ENCODE peak calls at places on chromosomes 11 and 22, in nine cellular contexts. One of them, this sample, is unnamed. For H3K36me3 and H3K27me3, the result is how much of the 10 kb centered on the place peaks cover.

GRCh38 chr11:125457814-125458343 is 38.2 kb downstream of the FEZ1 start:
- DNase-seq in BE2C: no peak
- DNase-seq in PC-3: no peak
- DNase-seq in adipocyte: peak
- DNase-seq in hepatocyte: peak
- DNase-seq in brain microvascular endothelial cell: peak
- DNase-seq in colonic mucosa: peak
- DNase-seq in HAP-1: peak
- DNase-seq in naive thymus-derived CD4-positive, alpha-beta T cell: no peak
- DNase-seq in this sample: peak

GRCh38 chr22:31337178-31337577 is 9.0 kb downstream of the PATZ1 start:
- DNase-seq in naive thymus-derived CD4-positive, alpha-beta T cell: no peak
- DNase-seq in HAP-1: no peak
- DNase-seq in brain microvascular endothelial cell: no peak
- DNase-seq in colonic mucosa: no peak
- DNase-seq in hepatocyte: peak
- DNase-seq in BE2C: no peak
- DNase-seq in adipocyte: no peak
- DNase-seq in PC-3: peak
- DNase-seq in this sample: no peak

GRCh38 chr22:40714514-40714966 is 35.3 kb downstream of the MCHR1 start:
- DNase-seq in BE2C: no peak
- DNase-seq in brain microvascular endothelial cell: peak
- DNase-seq in colonic mucosa: no peak
- DNase-seq in adipocyte: peak
- DNase-seq in PC-3: peak
- DNase-seq in naive thymus-derived CD4-positive, alpha-beta T cell: no peak
- DNase-seq in HAP-1: peak
- DNase-seq in hepatocyte: peak
- DNase-seq in this sample: peak

GRCh38 chr11:4134844-4135243 is 40.2 kb downstream of the RRM1 start:
- DNase-seq in BE2C: no peak
- DNase-seq in HAP-1: no peak
- DNase-seq in adipocyte: peak
- DNase-seq in hepatocyte: no peak
- DNase-seq in PC-3: peak
- DNase-seq in brain microvascular endothelial cell: peak
- DNase-seq in naive thymus-derived CD4-positive, alpha-beta T cell: no peak
- DNase-seq in colonic mucosa: no peak
- DNase-seq in this sample: no peak

GRCh38 chr22:46064236-46064965 is 85.9 kb upstream of the PPARA start:
- DNase-seq in PC-3: peak
- DNase-seq in hepatocyte: no peak
- DNase-seq in brain microvascular endothelial cell: no peak
- DNase-seq in naive thymus-derived CD4-positive, alpha-beta T cell: no peak
- DNase-seq in HAP-1: peak
- DNase-seq in colonic mucosa: no peak
- DNase-seq in adipocyte: no peak
- DNase-seq in BE2C: peak
- DNase-seq in this sample: no peak

GRCh38 chr11:119615879-119616190 is 113.2 kb downstream of the NECTIN1 start:
- DNase-seq in colonic mucosa: no peak
- DNase-seq in hepatocyte: no peak
- DNase-seq in HAP-1: no peak
- DNase-seq in PC-3: no peak
- DNase-seq in adipocyte: no peak
- DNase-seq in brain microvascular endothelial cell: no peak
- DNase-seq in BE2C: no peak
- DNase-seq in naive thymus-derived CD4-positive, alpha-beta T cell: no peak
- DNase-seq in this sample: no peak

GRCh38 chr22:35959121-35959800 is 69.4 kb downstream of the RBFOX2 start:
- DNase-seq in BE2C: peak
- DNase-seq in HAP-1: no peak
- DNase-seq in colonic mucosa: no peak
- DNase-seq in adipocyte: no peak
- DNase-seq in brain microvascular endothelial cell: no peak
- DNase-seq in PC-3: no peak
- DNase-seq in hepatocyte: no peak
- DNase-seq in naive thymus-derived CD4-positive, alpha-beta T cell: no peak
- DNase-seq in this sample: no peak

GRCh38 chr11:65058012-65058411 is 341 bp downstream of the NAALADL1 start:
- DNase-seq in PC-3: no peak
- DNase-seq in HAP-1: no peak
- DNase-seq in brain microvascular endothelial cell: no peak
- DNase-seq in colonic mucosa: no peak
- DNase-seq in naive thymus-derived CD4-positive, alpha-beta T cell: no peak
- DNase-seq in adipocyte: no peak
- DNase-seq in BE2C: no peak
- DNase-seq in hepatocyte: no peak
- DNase-seq in this sample: no peak

GRCh38 chr11:134248910-134249480 is 4.2 kb downstream of the THYN1 start:
- DNase-seq in BE2C: no peak
- DNase-seq in adipocyte: no peak
- DNase-seq in PC-3: no peak
- DNase-seq in HAP-1: no peak
- DNase-seq in brain microvascular endothelial cell: no peak
- DNase-seq in hepatocyte: no peak
- DNase-seq in colonic mucosa: no peak
- DNase-seq in naive thymus-derived CD4-positive, alpha-beta T cell: no peak
- DNase-seq in this sample: no peak

GRCh38 chr22:39984006-39984405 is 10.7 kb upstream of the FAM83F start:
- DNase-seq in adipocyte: no peak
- DNase-seq in hepatocyte: no peak
- DNase-seq in BE2C: no peak
- DNase-seq in PC-3: no peak
- DNase-seq in colonic mucosa: no peak
- DNase-seq in naive thymus-derived CD4-positive, alpha-beta T cell: no peak
- DNase-seq in brain microvascular endothelial cell: peak
- DNase-seq in HAP-1: no peak
- DNase-seq in this sample: no peak

GRCh38 chr11:69272961-69273461 is 20.9 kb upstream of the MYEOV start:
- DNase-seq in hepatocyte: no peak
- DNase-seq in adipocyte: no peak
- DNase-seq in HAP-1: no peak
- DNase-seq in PC-3: no peak
- DNase-seq in colonic mucosa: no peak
- DNase-seq in naive thymus-derived CD4-positive, alpha-beta T cell: no peak
- DNase-seq in BE2C: no peak
- DNase-seq in brain microvascular endothelial cell: no peak
- DNase-seq in this sample: no peak

GRCh38 chr11:48063424-48063978 is 83.1 kb downstream of the PTPRJ start:
- DNase-seq in naive thymus-derived CD4-positive, alpha-beta T cell: no peak
- DNase-seq in HAP-1: no peak
- DNase-seq in PC-3: peak
- DNase-seq in hepatocyte: peak
- DNase-seq in colonic mucosa: no peak
- DNase-seq in brain microvascular endothelial cell: peak
- DNase-seq in BE2C: no peak
- DNase-seq in adipocyte: peak
- DNase-seq in this sample: no peak

GRCh38 chr11:126352934-126353801 is 2.3 kb upstream of the ST3GAL4 start:
- DNase-seq in BE2C: no peak
- DNase-seq in naive thymus-derived CD4-positive, alpha-beta T cell: no peak
- DNase-seq in brain microvascular endothelial cell: peak
- DNase-seq in PC-3: peak
- DNase-seq in HAP-1: peak
- DNase-seq in adipocyte: peak
- DNase-seq in hepatocyte: no peak
- DNase-seq in colonic mucosa: no peak
- DNase-seq in this sample: peak

GRCh38 chr11:61963282-61964057 is 4.0 kb downstream of the FTH1 start:
- DNase-seq in colonic mucosa: no peak
- DNase-seq in HAP-1: no peak
- DNase-seq in naive thymus-derived CD4-positive, alpha-beta T cell: peak
- DNase-seq in PC-3: peak
- DNase-seq in adipocyte: peak
- DNase-seq in BE2C: no peak
- DNase-seq in brain microvascular endothelial cell: no peak
- DNase-seq in hepatocyte: no peak
- DNase-seq in this sample: no peak

GRCh38 chr22:28030442-28030841 is 111.4 kb upstream of the PITPNB start:
- DNase-seq in colonic mucosa: no peak
- DNase-seq in adipocyte: no peak
- DNase-seq in brain microvascular endothelial cell: no peak
- DNase-seq in PC-3: no peak
- DNase-seq in BE2C: no peak
- DNase-seq in naive thymus-derived CD4-positive, alpha-beta T cell: no peak
- DNase-seq in hepatocyte: no peak
- DNase-seq in HAP-1: no peak
- DNase-seq in this sample: no peak

GRCh38 chr11:65291613-65292012 is 23.1 kb upstream of the CDC42EP2 start:
- DNase-seq in colonic mucosa: no peak
- DNase-seq in hepatocyte: peak
- DNase-seq in BE2C: no peak
- DNase-seq in naive thymus-derived CD4-positive, alpha-beta T cell: no peak
- DNase-seq in HAP-1: no peak
- DNase-seq in brain microvascular endothelial cell: peak
- DNase-seq in PC-3: peak
- DNase-seq in adipocyte: peak
- DNase-seq in this sample: no peak

GRCh38 chr11:133070790-133071189 is 461.5 kb downstream of the OPCML start:
- DNase-seq in brain microvascular endothelial cell: no peak
- DNase-seq in PC-3: no peak
- DNase-seq in HAP-1: no peak
- DNase-seq in naive thymus-derived CD4-positive, alpha-beta T cell: no peak
- DNase-seq in hepatocyte: no peak
- DNase-seq in BE2C: no peak
- DNase-seq in adipocyte: no peak
- DNase-seq in colonic mucosa: no peak
- DNase-seq in this sample: peak

GRCh38 chr11:66688561-66689534 is 11.2 kb upstream of the RBM4B start:
- DNase-seq in naive thymus-derived CD4-positive, alpha-beta T cell: no peak
- DNase-seq in hepatocyte: no peak
- DNase-seq in brain microvascular endothelial cell: no peak
- DNase-seq in PC-3: no peak
- DNase-seq in BE2C: no peak
- DNase-seq in adipocyte: no peak
- DNase-seq in colonic mucosa: no peak
- DNase-seq in HAP-1: no peak
- DNase-seq in this sample: peak

GRCh38 chr11:66686801-66687750 is 9.4 kb upstream of the RBM4B start:
- DNase-seq in brain microvascular endothelial cell: no peak
- DNase-seq in HAP-1: no peak
- DNase-seq in BE2C: no peak
- DNase-seq in adipocyte: no peak
- DNase-seq in hepatocyte: no peak
- DNase-seq in naive thymus-derived CD4-positive, alpha-beta T cell: no peak
- DNase-seq in PC-3: no peak
- DNase-seq in colonic mucosa: no peak
- DNase-seq in this sample: peak

GRCh38 chr11:66686100-66686785 is 8.6 kb upstream of the RBM4B start:
- DNase-seq in hepatocyte: no peak
- DNase-seq in brain microvascular endothelial cell: no peak
- DNase-seq in BE2C: no peak
- DNase-seq in HAP-1: no peak
- DNase-seq in colonic mucosa: no peak
- DNase-seq in adipocyte: peak
- DNase-seq in PC-3: no peak
- DNase-seq in naive thymus-derived CD4-positive, alpha-beta T cell: no peak
- DNase-seq in this sample: peak

GRCh38 chr11:66689661-66690590 is 12.2 kb upstream of the RBM4B start:
- DNase-seq in hepatocyte: no peak
- DNase-seq in colonic mucosa: no peak
- DNase-seq in HAP-1: no peak
- DNase-seq in BE2C: no peak
- DNase-seq in naive thymus-derived CD4-positive, alpha-beta T cell: no peak
- DNase-seq in brain microvascular endothelial cell: no peak
- DNase-seq in adipocyte: no peak
- DNase-seq in PC-3: no peak
- DNase-seq in this sample: peak

DNA sequence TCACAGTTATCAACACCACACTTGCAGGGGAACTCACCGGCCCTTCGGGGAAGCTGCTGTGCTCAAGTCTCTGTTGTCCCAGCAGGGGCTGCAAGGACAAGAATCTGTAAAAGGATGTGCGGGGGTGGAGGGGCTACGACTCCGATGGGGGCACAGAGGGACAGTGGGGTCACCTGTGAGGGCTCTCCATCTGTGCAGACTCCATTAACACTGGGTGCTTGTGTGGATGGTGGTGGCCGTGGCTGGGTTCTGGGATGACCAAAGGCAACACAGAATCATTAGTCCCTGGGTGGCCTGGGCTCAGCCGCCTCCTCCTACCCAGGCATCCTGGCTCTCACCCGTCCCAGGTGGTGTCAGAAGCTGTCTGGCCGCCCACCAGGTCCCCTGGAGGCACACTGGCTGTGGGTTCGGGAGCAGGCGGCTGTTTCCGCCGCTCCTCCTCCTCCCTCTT is 10.2 kb upstream of the RBM4B start:
- DNase-seq in PC-3: no peak
- DNase-seq in adipocyte: no peak
- DNase-seq in HAP-1: no peak
- DNase-seq in brain microvascular endothelial cell: no peak
- DNase-seq in colonic mucosa: no peak
- DNase-seq in BE2C: no peak
- DNase-seq in hepatocyte: no peak
- DNase-seq in naive thymus-derived CD4-positive, alpha-beta T cell: no peak
- DNase-seq in this sample: peak
- H3K36me3 ChIP-seq in PC-3: under half
- H3K36me3 ChIP-seq in adipocyte: under half
- H3K36me3 ChIP-seq in HAP-1: half or more
- H3K36me3 ChIP-seq in brain microvascular endothelial cell: under half
- H3K36me3 ChIP-seq in colonic mucosa: under half
- H3K36me3 ChIP-seq in BE2C: half or more
- H3K36me3 ChIP-seq in hepatocyte: under half
- H3K36me3 ChIP-seq in naive thymus-derived CD4-positive, alpha-beta T cell: under half
- H3K36me3 ChIP-seq in this sample: under half

GRCh38 chr22:19770349-19771220 is 10.0 kb downstream of the TBX1 start:
- DNase-seq in PC-3: no peak
- DNase-seq in HAP-1: no peak
- DNase-seq in adipocyte: no peak
- DNase-seq in colonic mucosa: no peak
- DNase-seq in naive thymus-derived CD4-positive, alpha-beta T cell: no peak
- DNase-seq in brain microvascular endothelial cell: no peak
- DNase-seq in hepatocyte: no peak
- DNase-seq in BE2C: peak
- DNase-seq in this sample: no peak
- H3K27me3 ChIP-seq in PC-3: under half
- H3K27me3 ChIP-seq in HAP-1: under half
- H3K27me3 ChIP-seq in adipocyte: half or more
- H3K27me3 ChIP-seq in colonic mucosa: under half
- H3K27me3 ChIP-seq in naive thymus-derived CD4-positive, alpha-beta T cell: under half
- H3K27me3 ChIP-seq in brain microvascular endothelial cell: half or more
- H3K27me3 ChIP-seq in hepatocyte: half or more
- H3K27me3 ChIP-seq in BE2C: half or more
- H3K27me3 ChIP-seq in this sample: under half

GRCh38 chr11:57425565-57426438 is 1.1 kb downstream of the SLC43A3 start:
- DNase-seq in colonic mucosa: peak
- DNase-seq in adipocyte: no peak
- DNase-seq in brain microvascular endothelial cell: no peak
- DNase-seq in hepatocyte: peak
- DNase-seq in PC-3: no peak
- DNase-seq in naive thymus-derived CD4-positive, alpha-beta T cell: no peak
- DNase-seq in BE2C: no peak
- DNase-seq in HAP-1: no peak
- DNase-seq in this sample: no peak
- H3K4me3 ChIP-seq in colonic mucosa: peak
- H3K4me3 ChIP-seq in adipocyte: peak
- H3K4me3 ChIP-seq in brain microvascular endothelial cell: peak
- H3K4me3 ChIP-seq in hepatocyte: no peak
- H3K4me3 ChIP-seq in PC-3: peak
- H3K4me3 ChIP-seq in naive thymus-derived CD4-positive, alpha-beta T cell: peak
- H3K4me3 ChIP-seq in BE2C: no peak
- H3K4me3 ChIP-seq in HAP-1: no peak
- H3K4me3 ChIP-seq in this sample: no peak

GRCh38 chr11:123607781-123608180 is 46.6 kb downstream of the SCN3B start:
- DNase-seq in colonic mucosa: no peak
- DNase-seq in naive thymus-derived CD4-positive, alpha-beta T cell: no peak
- DNase-seq in adipocyte: no peak
- DNase-seq in BE2C: no peak
- DNase-seq in hepatocyte: no peak
- DNase-seq in PC-3: no peak
- DNase-seq in brain microvascular endothelial cell: no peak
- DNase-seq in HAP-1: no peak
- DNase-seq in this sample: no peak
- H3K36me3 ChIP-seq in colonic mucosa: under half
- H3K36me3 ChIP-seq in naive thymus-derived CD4-positive, alpha-beta T cell: under half
- H3K36me3 ChIP-seq in adipocyte: under half
- H3K36me3 ChIP-seq in BE2C: under half
- H3K36me3 ChIP-seq in hepatocyte: under half
- H3K36me3 ChIP-seq in PC-3: half or more
- H3K36me3 ChIP-seq in brain microvascular endothelial cell: under half
- H3K36me3 ChIP-seq in HAP-1: under half
- H3K36me3 ChIP-seq in this sample: under half